ENCODE peak calls at places on chromosomes 16 and 17, in eight cellular contexts. P, Y, O, D, J, X, Q and K are unnamed samples.
A peak's percentile ranks its signal among the peaks of the same experiment; 100 is the strongest.

GRCh38 chr17:57766307-57766943 is 21.3 kb upstream of the CCDC182 start:
- DNase-seq in P (no peak), Y (no peak), O (no peak), D (no peak), J (no peak), X (no peak), Q (no peak), K (no peak)

GRCh38 chr16:49890876-49891275 is 35.0 kb upstream of the ZNF423 start:
- DNase-seq in P (no peak), Y (no peak), O (peak; percentile 2), D (no peak), J (no peak), X (no peak), Q (no peak), K (no peak)

GRCh38 chr17:79852748-79853147 is 13.5 kb upstream of the CBX4 start:
- DNase-seq in P (no peak), Y (no peak), O (peak; percentile 50), D (peak; percentile 32), J (peak; percentile 48), X (peak; percentile 81), Q (no peak), K (no peak)

GRCh38 chr17:64115871-64116534 is 13.9 kb downstream of the ERN1 start:
- DNase-seq in P (no peak), Y (no peak), O (peak; percentile 92), D (peak; percentile 87), J (peak; percentile 64), X (peak; percentile 89), Q (no peak), K (peak; percentile 62)

GRCh38 chr16:87764600-87765472 is 950 bp downstream of the KLHDC4 start:
- DNase-seq in P (no peak), Y (no peak), O (no peak), D (no peak), J (no peak), X (no peak), Q (no peak), K (no peak)

GRCh38 chr16:3776316-3776715 is 59.0 kb upstream of the TRAP1 start:
- DNase-seq in P (no peak), Y (no peak), O (no peak), D (no peak), J (no peak), X (no peak), Q (no peak), K (no peak)

GRCh38 chr16:50326835-50327465 is 41.8 kb downstream of the BRD7 start:
- DNase-seq in P (no peak), Y (peak; percentile 34), O (peak; percentile 58), D (peak; percentile 25), J (no peak), X (peak; percentile 29), Q (no peak), K (peak; percentile 51)

GRCh38 chr17:77537566-77537965 is 396.8 kb downstream of the SEC14L1 start:
- DNase-seq in P (no peak), Y (no peak), O (no peak), D (no peak), J (no peak), X (no peak), Q (no peak), K (no peak)

GRCh38 chr17:27989046-27989445 is 53.4 kb upstream of the NLK start:
- DNase-seq in P (no peak), Y (no peak), O (no peak), D (peak; percentile 34), J (no peak), X (peak; percentile 50), Q (no peak), K (no peak)

GRCh38 chr16:84788968-84789371 is 30.8 kb upstream of the CRISPLD2 start:
- DNase-seq in P (peak; percentile 88), Y (no peak), O (peak; percentile 98), D (peak; percentile 71), J (no peak), X (no peak), Q (no peak), K (peak; percentile 95)

GRCh38 chr16:73058221-73058615 is 10.3 kb upstream of the ZFHX3 start:
- DNase-seq in P (no peak), Y (no peak), O (no peak), D (peak; percentile 58), J (peak; percentile 65), X (peak; percentile 36), Q (no peak), K (peak; percentile 49)

GRCh38 chr17:72590882-72591499 is 470.2 kb downstream of the SOX9 start:
- DNase-seq in P (no peak), Y (no peak), O (no peak), D (peak; percentile 22), J (no peak), X (no peak), Q (no peak), K (no peak)

GRCh38 chr17:73430165-73430680 is 118.4 kb upstream of the CDC42EP4 start:
- DNase-seq in P (no peak), Y (no peak), O (no peak), D (no peak), J (no peak), X (no peak), Q (no peak), K (no peak)

GRCh38 chr16:85202631-85203461 is 90.6 kb upstream of the CIBAR2 start:
- DNase-seq in P (peak; percentile 93), Y (no peak), O (peak; percentile 95), D (peak; percentile 47), J (peak; percentile 93), X (peak; percentile 94), Q (peak; percentile 33), K (peak; percentile 98)

GRCh38 chr17:80796430-80796861 is 195.2 kb upstream of the CHMP6 start:
- DNase-seq in P (no peak), Y (no peak), O (no peak), D (no peak), J (peak; percentile 58), X (no peak), Q (no peak), K (no peak)

GRCh38 chr16:80718480-80719220 is 85.7 kb downstream of the CDYL2 start:
- DNase-seq in P (no peak), Y (no peak), O (peak; percentile 51), D (no peak), J (no peak), X (peak; percentile 85), Q (no peak), K (no peak)

GRCh38 chr17:83124871-83125514 is 45.6 kb downstream of the METRNL start:
- DNase-seq in P (no peak), Y (no peak), O (no peak), D (no peak), J (no peak), X (no peak), Q (no peak), K (no peak)

GRCh38 chr17:55238197-55238930 is 26.4 kb upstream of the HLF start:
- DNase-seq in P (peak; percentile 64), Y (peak; percentile 70), O (peak; percentile 89), D (peak; percentile 90), J (peak; percentile 100), X (peak; percentile 82), Q (peak; percentile 92), K (peak; percentile 89)

GRCh38 chr16:19520861-19521331 is 1.0 kb downstream of the GDE1 start:
- DNase-seq in P (no peak), Y (no peak), O (peak; percentile 74), D (peak; percentile 20), J (no peak), X (peak; percentile 58), Q (no peak), K (no peak)

GRCh38 chr17:61009619-61010018 is 332.0 kb downstream of the BCAS3 start:
- DNase-seq in P (no peak), Y (no peak), O (peak; percentile 27), D (peak; percentile 3), J (no peak), X (peak; percentile 29), Q (no peak), K (no peak)

GRCh38 chr17:40326014-40326831 is 17.2 kb downstream of the RARA start:
- DNase-seq in P (no peak), Y (no peak), O (no peak), D (no peak), J (no peak), X (no peak), Q (no peak), K (no peak)

GRCh38 chr16:17404903-17405691 is 65.7 kb downstream of the XYLT1 start:
- DNase-seq in P (peak; percentile 57), Y (no peak), O (peak; percentile 94), D (peak; percentile 86), J (peak; percentile 63), X (peak; percentile 88), Q (peak; percentile 97), K (peak; percentile 97)